ENCODE peak calls at places on chromosomes 12 and 14, in five cellular contexts. One of them, this sample, is unnamed.

GRCh38 chr14:69226736-69227135 is 33.2 kb upstream of the GALNT16 start:
- DNase-seq in activated T-cell treated with anti-CD3 and anti-CD28 coated beads, Interleukin-2, amount 50 U/mL, for 72 hours: no peak
- DNase-seq in activated B cell treated with CpG ODN at 0.5 μM for 24 hours: no peak
- DNase-seq in posterior cingulate gyrus: no peak
- DNase-seq in NCI-H345: no peak
- DNase-seq in this sample: no peak

GRCh38 chr12:65414526-65414925 is 136.0 kb downstream of the MSRB3 start:
- DNase-seq in activated T-cell treated with anti-CD3 and anti-CD28 coated beads, Interleukin-2, amount 50 U/mL, for 72 hours: no peak
- DNase-seq in posterior cingulate gyrus: no peak
- DNase-seq in NCI-H345: no peak
- DNase-seq in activated B cell treated with CpG ODN at 0.5 μM for 24 hours: no peak
- DNase-seq in this sample: no peak

GRCh38 chr14:67429651-67430205 is 17.8 kb upstream of the PLEK2 start:
- DNase-seq in activated B cell treated with CpG ODN at 0.5 μM for 24 hours: no peak
- DNase-seq in activated T-cell treated with anti-CD3 and anti-CD28 coated beads, Interleukin-2, amount 50 U/mL, for 72 hours: no peak
- DNase-seq in NCI-H345: no peak
- DNase-seq in posterior cingulate gyrus: no peak
- DNase-seq in this sample: no peak

GRCh38 chr12:54306925-54307731 is 6.3 kb upstream of the NFE2 start:
- DNase-seq in posterior cingulate gyrus: no peak
- DNase-seq in NCI-H345: peak; percentile 12
- DNase-seq in activated T-cell treated with anti-CD3 and anti-CD28 coated beads, Interleukin-2, amount 50 U/mL, for 72 hours: no peak
- DNase-seq in activated B cell treated with CpG ODN at 0.5 μM for 24 hours: no peak
- DNase-seq in this sample: no peak

GRCh38 chr14:105378873-105379685 is 19.3 kb upstream of the TEX22 start:
- DNase-seq in activated T-cell treated with anti-CD3 and anti-CD28 coated beads, Interleukin-2, amount 50 U/mL, for 72 hours: no peak
- DNase-seq in NCI-H345: no peak
- DNase-seq in activated B cell treated with CpG ODN at 0.5 μM for 24 hours: no peak
- DNase-seq in posterior cingulate gyrus: no peak
- DNase-seq in this sample: no peak

GRCh38 chr14:50762001-50762930 is 68.7 kb downstream of the NIN start:
- DNase-seq in activated B cell treated with CpG ODN at 0.5 μM for 24 hours: no peak
- DNase-seq in activated T-cell treated with anti-CD3 and anti-CD28 coated beads, Interleukin-2, amount 50 U/mL, for 72 hours: peak; percentile 74
- DNase-seq in posterior cingulate gyrus: no peak
- DNase-seq in NCI-H345: no peak
- DNase-seq in this sample: no peak

GRCh38 chr12:107296681-107297086 is 203.3 kb upstream of the CRY1 start:
- DNase-seq in activated B cell treated with CpG ODN at 0.5 μM for 24 hours: no peak
- DNase-seq in NCI-H345: no peak
- DNase-seq in posterior cingulate gyrus: no peak
- DNase-seq in activated T-cell treated with anti-CD3 and anti-CD28 coated beads, Interleukin-2, amount 50 U/mL, for 72 hours: no peak
- DNase-seq in this sample: no peak

GRCh38 chr12:3447318-3447717 is 43.7 kb upstream of the PRMT8 start:
- DNase-seq in activated T-cell treated with anti-CD3 and anti-CD28 coated beads, Interleukin-2, amount 50 U/mL, for 72 hours: no peak
- DNase-seq in posterior cingulate gyrus: no peak
- DNase-seq in activated B cell treated with CpG ODN at 0.5 μM for 24 hours: no peak
- DNase-seq in NCI-H345: no peak
- DNase-seq in this sample: no peak

GRCh38 chr12:28857327-28857726 is 291.8 kb upstream of the FAR2 start:
- DNase-seq in NCI-H345: no peak
- DNase-seq in activated B cell treated with CpG ODN at 0.5 μM for 24 hours: no peak
- DNase-seq in activated T-cell treated with anti-CD3 and anti-CD28 coated beads, Interleukin-2, amount 50 U/mL, for 72 hours: no peak
- DNase-seq in posterior cingulate gyrus: no peak
- DNase-seq in this sample: no peak

GRCh38 chr14:102507891-102508312 is 1.7 kb downstream of the ANKRD9 start:
- DNase-seq in NCI-H345: no peak
- DNase-seq in activated T-cell treated with anti-CD3 and anti-CD28 coated beads, Interleukin-2, amount 50 U/mL, for 72 hours: no peak
- DNase-seq in posterior cingulate gyrus: no peak
- DNase-seq in activated B cell treated with CpG ODN at 0.5 μM for 24 hours: no peak
- DNase-seq in this sample: no peak

GRCh38 chr14:78243187-78243586 is 73.0 kb downstream of the NRXN3 start:
- DNase-seq in posterior cingulate gyrus: no peak
- DNase-seq in NCI-H345: no peak
- DNase-seq in activated B cell treated with CpG ODN at 0.5 μM for 24 hours: no peak
- DNase-seq in activated T-cell treated with anti-CD3 and anti-CD28 coated beads, Interleukin-2, amount 50 U/mL, for 72 hours: no peak
- DNase-seq in this sample: no peak

GRCh38 chr14:85332401-85332800 is 197.5 kb upstream of the FLRT2 start:
- DNase-seq in activated T-cell treated with anti-CD3 and anti-CD28 coated beads, Interleukin-2, amount 50 U/mL, for 72 hours: no peak
- DNase-seq in posterior cingulate gyrus: no peak
- DNase-seq in NCI-H345: no peak
- DNase-seq in activated B cell treated with CpG ODN at 0.5 μM for 24 hours: no peak
- DNase-seq in this sample: no peak

GRCh38 chr14:21017528-21018245 is 7.2 kb downstream of the NDRG2 start:
- DNase-seq in NCI-H345: no peak
- DNase-seq in posterior cingulate gyrus: no peak
- DNase-seq in activated T-cell treated with anti-CD3 and anti-CD28 coated beads, Interleukin-2, amount 50 U/mL, for 72 hours: no peak
- DNase-seq in activated B cell treated with CpG ODN at 0.5 μM for 24 hours: no peak
- DNase-seq in this sample: no peak

GRCh38 chr14:74217672-74218448 is 21.4 kb upstream of the VSX2 start:
- DNase-seq in activated B cell treated with CpG ODN at 0.5 μM for 24 hours: peak; percentile 71
- DNase-seq in activated T-cell treated with anti-CD3 and anti-CD28 coated beads, Interleukin-2, amount 50 U/mL, for 72 hours: peak; percentile 79
- DNase-seq in posterior cingulate gyrus: peak; percentile 89
- DNase-seq in NCI-H345: peak; percentile 77
- DNase-seq in this sample: peak; percentile 42

GRCh38 chr12:124399622-124400021 is 104.7 kb downstream of the RFLNA start:
- DNase-seq in activated B cell treated with CpG ODN at 0.5 μM for 24 hours: peak; percentile 26
- DNase-seq in activated T-cell treated with anti-CD3 and anti-CD28 coated beads, Interleukin-2, amount 50 U/mL, for 72 hours: peak; percentile 22
- DNase-seq in posterior cingulate gyrus: peak; percentile 87
- DNase-seq in NCI-H345: no peak
- DNase-seq in this sample: no peak

GRCh38 chr12:10726945-10727344 is 3.8 kb upstream of the YBX3 start:
- DNase-seq in activated T-cell treated with anti-CD3 and anti-CD28 coated beads, Interleukin-2, amount 50 U/mL, for 72 hours: no peak
- DNase-seq in posterior cingulate gyrus: no peak
- DNase-seq in NCI-H345: no peak
- DNase-seq in activated B cell treated with CpG ODN at 0.5 μM for 24 hours: no peak
- DNase-seq in this sample: no peak

GRCh38 chr14:102872020-102872419 is 50.4 kb upstream of the AMN start:
- DNase-seq in activated T-cell treated with anti-CD3 and anti-CD28 coated beads, Interleukin-2, amount 50 U/mL, for 72 hours: no peak
- DNase-seq in NCI-H345: no peak
- DNase-seq in posterior cingulate gyrus: no peak
- DNase-seq in activated B cell treated with CpG ODN at 0.5 μM for 24 hours: no peak
- DNase-seq in this sample: no peak

GRCh38 chr12:101256271-101256670 is 23.6 kb upstream of the UTP20 start:
- DNase-seq in activated B cell treated with CpG ODN at 0.5 μM for 24 hours: no peak
- DNase-seq in NCI-H345: no peak
- DNase-seq in posterior cingulate gyrus: no peak
- DNase-seq in activated T-cell treated with anti-CD3 and anti-CD28 coated beads, Interleukin-2, amount 50 U/mL, for 72 hours: no peak
- DNase-seq in this sample: no peak

GRCh38 chr14:50829472-50830043 is 1.4 kb downstream of the NIN start:
- DNase-seq in NCI-H345: peak; percentile 33
- DNase-seq in activated T-cell treated with anti-CD3 and anti-CD28 coated beads, Interleukin-2, amount 50 U/mL, for 72 hours: no peak
- DNase-seq in posterior cingulate gyrus: no peak
- DNase-seq in activated B cell treated with CpG ODN at 0.5 μM for 24 hours: no peak
- DNase-seq in this sample: no peak

GRCh38 chr12:93440043-93440835 is 1.5 kb downstream of the UBE2N start:
- DNase-seq in activated T-cell treated with anti-CD3 and anti-CD28 coated beads, Interleukin-2, amount 50 U/mL, for 72 hours: no peak
- DNase-seq in activated B cell treated with CpG ODN at 0.5 μM for 24 hours: no peak
- DNase-seq in posterior cingulate gyrus: no peak
- DNase-seq in NCI-H345: no peak
- DNase-seq in this sample: no peak

GRCh38 chr14:49508124-49508523 is 78.1 kb downstream of the RPS29 start:
- DNase-seq in activated T-cell treated with anti-CD3 and anti-CD28 coated beads, Interleukin-2, amount 50 U/mL, for 72 hours: no peak
- DNase-seq in posterior cingulate gyrus: no peak
- DNase-seq in NCI-H345: no peak
- DNase-seq in activated B cell treated with CpG ODN at 0.5 μM for 24 hours: no peak
- DNase-seq in this sample: no peak

GRCh38 chr12:53123578-53124351 is 20.5 kb downstream of the SOAT2 start:
- DNase-seq in activated T-cell treated with anti-CD3 and anti-CD28 coated beads, Interleukin-2, amount 50 U/mL, for 72 hours: no peak
- DNase-seq in NCI-H345: no peak
- DNase-seq in posterior cingulate gyrus: no peak
- DNase-seq in activated B cell treated with CpG ODN at 0.5 μM for 24 hours: no peak
- DNase-seq in this sample: no peak

GRCh38 chr12:23771230-23771949 is 178.1 kb downstream of the SOX5 start:
- DNase-seq in activated B cell treated with CpG ODN at 0.5 μM for 24 hours: no peak
- DNase-seq in NCI-H345: no peak
- DNase-seq in posterior cingulate gyrus: peak; percentile 84
- DNase-seq in activated T-cell treated with anti-CD3 and anti-CD28 coated beads, Interleukin-2, amount 50 U/mL, for 72 hours: no peak
- DNase-seq in this sample: no peak

GRCh38 chr12:121334513-121335343 is 17.5 kb downstream of the ANAPC5 start:
- DNase-seq in posterior cingulate gyrus: no peak
- DNase-seq in activated T-cell treated with anti-CD3 and anti-CD28 coated beads, Interleukin-2, amount 50 U/mL, for 72 hours: peak; percentile 8
- DNase-seq in activated B cell treated with CpG ODN at 0.5 μM for 24 hours: no peak
- DNase-seq in NCI-H345: peak; percentile 61
- DNase-seq in this sample: peak; percentile 16

GRCh38 chr14:61188936-61189808 is 92.0 kb downstream of the TMEM30B start:
- DNase-seq in posterior cingulate gyrus: peak; percentile 80
- DNase-seq in activated T-cell treated with anti-CD3 and anti-CD28 coated beads, Interleukin-2, amount 50 U/mL, for 72 hours: peak; percentile 47
- DNase-seq in NCI-H345: no peak
- DNase-seq in activated B cell treated with CpG ODN at 0.5 μM for 24 hours: no peak
- DNase-seq in this sample: no peak

GRCh38 chr14:61489932-61490331 is 168.6 kb downstream of the PRKCH start:
- DNase-seq in NCI-H345: no peak
- DNase-seq in posterior cingulate gyrus: no peak
- DNase-seq in activated B cell treated with CpG ODN at 0.5 μM for 24 hours: no peak
- DNase-seq in activated T-cell treated with anti-CD3 and anti-CD28 coated beads, Interleukin-2, amount 50 U/mL, for 72 hours: no peak
- DNase-seq in this sample: no peak

GRCh38 chr12:104680070-104680469 is 223.3 kb downstream of the CHST11 start:
- DNase-seq in activated B cell treated with CpG ODN at 0.5 μM for 24 hours: no peak
- DNase-seq in activated T-cell treated with anti-CD3 and anti-CD28 coated beads, Interleukin-2, amount 50 U/mL, for 72 hours: peak; percentile 44
- DNase-seq in NCI-H345: peak; percentile 54
- DNase-seq in posterior cingulate gyrus: no peak
- DNase-seq in this sample: peak; percentile 20

GRCh38 chr12:12749433-12749832 is 32.3 kb downstream of the CDKN1B start:
- DNase-seq in posterior cingulate gyrus: no peak
- DNase-seq in NCI-H345: no peak
- DNase-seq in activated B cell treated with CpG ODN at 0.5 μM for 24 hours: no peak
- DNase-seq in activated T-cell treated with anti-CD3 and anti-CD28 coated beads, Interleukin-2, amount 50 U/mL, for 72 hours: no peak
- DNase-seq in this sample: no peak

GRCh38 chr14:99401624-99402282 is 78.9 kb downstream of the SETD3 start:
- DNase-seq in NCI-H345: no peak
- DNase-seq in activated T-cell treated with anti-CD3 and anti-CD28 coated beads, Interleukin-2, amount 50 U/mL, for 72 hours: no peak
- DNase-seq in activated B cell treated with CpG ODN at 0.5 μM for 24 hours: no peak
- DNase-seq in posterior cingulate gyrus: no peak
- DNase-seq in this sample: no peak

GRCh38 chr12:110744176-110744575 is 1.5 kb upstream of the PPP1CC start:
- DNase-seq in posterior cingulate gyrus: peak; percentile 86
- DNase-seq in activated B cell treated with CpG ODN at 0.5 μM for 24 hours: no peak
- DNase-seq in activated T-cell treated with anti-CD3 and anti-CD28 coated beads, Interleukin-2, amount 50 U/mL, for 72 hours: no peak
- DNase-seq in NCI-H345: no peak
- DNase-seq in this sample: no peak

GRCh38 chr12:115756271-115756670 is 521.2 kb downstream of the MED13L start:
- DNase-seq in activated T-cell treated with anti-CD3 and anti-CD28 coated beads, Interleukin-2, amount 50 U/mL, for 72 hours: no peak
- DNase-seq in activated B cell treated with CpG ODN at 0.5 μM for 24 hours: no peak
- DNase-seq in NCI-H345: no peak
- DNase-seq in posterior cingulate gyrus: no peak
- DNase-seq in this sample: no peak

GRCh38 chr12:20588057-20588456 is 107.1 kb upstream of the SLCO1C1 start:
- DNase-seq in NCI-H345: peak; percentile 9
- DNase-seq in activated B cell treated with CpG ODN at 0.5 μM for 24 hours: no peak
- DNase-seq in activated T-cell treated with anti-CD3 and anti-CD28 coated beads, Interleukin-2, amount 50 U/mL, for 72 hours: no peak
- DNase-seq in posterior cingulate gyrus: peak; percentile 66
- DNase-seq in this sample: no peak

GRCh38 chr14:54676822-54677708 is 110.1 kb downstream of the SAMD4A start:
- DNase-seq in posterior cingulate gyrus: no peak
- DNase-seq in activated T-cell treated with anti-CD3 and anti-CD28 coated beads, Interleukin-2, amount 50 U/mL, for 72 hours: no peak
- DNase-seq in activated B cell treated with CpG ODN at 0.5 μM for 24 hours: no peak
- DNase-seq in NCI-H345: no peak
- DNase-seq in this sample: no peak

This sample was measured in NCI-H1930.